ENCODE peak calls at places on chromosomes 7 and 10, in ten cellular contexts. G is GM12865, M is epithelial cell of esophagus, O is esophagus squamous epithelium, W is foreskin fibroblast, X is transverse colon, E is RWPE1, F is choroid plexus epithelial cell, H is heart right ventricle, L is right atrium auricular region. Y is an unnamed sample.

GRCh38 chr7:111138196-111138569 is 47.3 kb downstream of the LRRN3 start:
- DNase-seq in L (no peak), W (peak; percentile 69), E (no peak), M (peak; percentile 39), X (peak; percentile 37), G (peak; percentile 84), O (no peak), F (peak; percentile 48), H (peak; percentile 47), Y (peak; percentile 55)

GRCh38 chr10:1368772-1369171 is 312.6 kb downstream of the WDR37 start:
- DNase-seq in F (peak; percentile 8), M (no peak), E (no peak), X (peak; percentile 31), H (no peak), W (no peak), O (no peak), G (peak; percentile 8), L (peak; percentile 55), Y (no peak)

GRCh38 chr7:120609136-120609753 is 248.7 kb downstream of the TSPAN12 start:
- DNase-seq in H (no peak), X (no peak), E (no peak), M (no peak), O (no peak), W (no peak), L (no peak), G (no peak), F (no peak), Y (no peak)

GRCh38 chr10:133475821-133476640 is 22.3 kb downstream of the SCART1 start:
- DNase-seq in F (no peak), O (no peak), L (no peak), E (no peak), H (no peak), W (no peak), X (no peak), G (no peak), M (no peak), Y (peak; percentile 18)

GRCh38 chr7:91630581-91631370 is 249.7 kb downstream of the MTERF1 start:
- DNase-seq in X (no peak), G (no peak), L (no peak), O (no peak), E (no peak), W (no peak), H (no peak), F (no peak), M (no peak), Y (no peak)

GRCh38 chr10:13048762-13049161 is 47.2 kb upstream of the CCDC3 start:
- DNase-seq in O (no peak), E (no peak), F (no peak), H (no peak), G (no peak), W (no peak), L (no peak), X (no peak), M (no peak), Y (no peak)

GRCh38 chr10:73886085-73886529 is 11.8 kb upstream of the CAMK2G start:
- DNase-seq in M (peak; percentile 87), F (peak; percentile 89), E (peak; percentile 85), X (peak; percentile 72), W (peak; percentile 77), L (peak; percentile 87), H (peak; percentile 88), O (no peak), G (peak; percentile 78), Y (peak; percentile 68)

GRCh38 chr7:154832557-154833138 is 170.3 kb downstream of the PAXIP1 start:
- DNase-seq in E (no peak), H (no peak), O (no peak), M (no peak), X (peak; percentile 46), W (no peak), G (peak; percentile 41), L (no peak), F (no peak), Y (no peak)

GRCh38 chr10:104333037-104333727 is 5.1 kb downstream of the ITPRIP start:
- DNase-seq in O (no peak), F (peak; percentile 60), H (no peak), W (no peak), L (peak; percentile 58), M (no peak), E (no peak), X (no peak), G (no peak), Y (no peak)

GRCh38 chr7:155917836-155918385 is 105.6 kb upstream of the SHH start:
- DNase-seq in G (no peak), L (no peak), E (no peak), W (no peak), M (no peak), H (no peak), O (no peak), F (peak; percentile 25), X (no peak), Y (no peak)

GRCh38 chr10:91975438-91975837 is 51.9 kb downstream of the BTAF1 start:
- DNase-seq in L (no peak), M (peak; percentile 19), X (no peak), H (no peak), O (no peak), G (no peak), E (no peak), F (no peak), W (no peak), Y (peak; percentile 6)

GRCh38 chr7:157522954-157523353 is 186.2 kb downstream of the DNAJB6 start:
- DNase-seq in L (peak; percentile 28), M (no peak), F (no peak), O (no peak), H (no peak), W (no peak), G (no peak), X (no peak), E (no peak), Y (no peak)

GRCh38 chr7:8144856-8145255 is 117.1 kb downstream of the ICA1 start:
- DNase-seq in G (no peak), H (no peak), F (no peak), X (no peak), O (no peak), E (no peak), M (no peak), L (no peak), W (no peak), Y (no peak)

GRCh38 chr7:127114739-127115265 is 137.9 kb downstream of the GRM8 start:
- DNase-seq in F (no peak), M (peak; percentile 2), G (no peak), X (no peak), L (no peak), H (no peak), W (no peak), O (no peak), E (no peak), Y (peak; percentile 1)

GRCh38 chr7:150941351-150941982 is 36.7 kb downstream of the KCNH2 start:
- DNase-seq in O (no peak), W (no peak), M (peak; percentile 25), E (no peak), H (no peak), X (no peak), F (no peak), L (no peak), G (no peak), Y (no peak)

GRCh38 chr7:100793806-100794660 is 33.3 kb downstream of the EPHB4 start:
- DNase-seq in W (no peak), H (no peak), E (no peak), L (no peak), M (peak; percentile 34), F (peak; percentile 43), G (no peak), X (no peak), O (no peak), Y (no peak)

GRCh38 chr7:31466036-31466435 is 47.9 kb upstream of the ITPRID1 start:
- DNase-seq in W (no peak), F (no peak), O (no peak), H (no peak), M (no peak), L (no peak), G (no peak), E (no peak), X (no peak), Y (no peak)

GRCh38 chr7:135414850-135415439 is 95.0 kb downstream of the CNOT4 start:
- DNase-seq in L (no peak), M (peak; percentile 67), X (no peak), O (no peak), H (peak; percentile 10), W (peak; percentile 23), G (peak; percentile 69), F (peak; percentile 82), E (peak; percentile 3), Y (peak; percentile 24)

GRCh38 chr7:38367301-38367700 is 93.9 kb upstream of the TARP start:
- DNase-seq in O (no peak), E (no peak), G (peak; percentile 72), M (no peak), F (no peak), H (no peak), W (no peak), X (no peak), L (no peak), Y (no peak)

GRCh38 chr10:59675812-59676211 is 33.8 kb downstream of the SLC16A9 start:
- DNase-seq in L (no peak), H (no peak), W (no peak), O (no peak), F (no peak), M (no peak), X (no peak), G (no peak), E (no peak), Y (no peak)
- TF ChIP-seq CTCF in L (no peak), H (no peak), W (no peak), O (no peak), F (peak; percentile 24), M (no peak), X (no peak), G (no peak), E (no peak), Y (peak; percentile 6)

GRCh38 chr10:123021517-123021916 is 12.7 kb downstream of the ACADSB start:
- DNase-seq in O (no peak), F (peak; percentile 53), M (peak; percentile 47), W (no peak), L (no peak), G (peak; percentile 14), E (no peak), H (no peak), X (no peak), Y (no peak)
- TF ChIP-seq CTCF in O (peak; percentile 11), F (peak; percentile 70), M (peak; percentile 62), W (peak; percentile 22), L (no peak), G (peak; percentile 18), E (no peak), H (no peak), X (no peak), Y (peak; percentile 57)

GRCh38 chr7:143321734-143322133 is 5.8 kb downstream of the CLCN1 start:
- DNase-seq in X (peak; percentile 61), M (peak; percentile 33), E (no peak), G (no peak), F (no peak), O (no peak), L (peak; percentile 58), H (no peak), W (no peak), Y (no peak)
- TF ChIP-seq CTCF in X (peak; percentile 40), M (peak; percentile 30), E (no peak), G (no peak), F (peak; percentile 29), O (no peak), L (no peak), H (no peak), W (no peak), Y (no peak)

DNA sequence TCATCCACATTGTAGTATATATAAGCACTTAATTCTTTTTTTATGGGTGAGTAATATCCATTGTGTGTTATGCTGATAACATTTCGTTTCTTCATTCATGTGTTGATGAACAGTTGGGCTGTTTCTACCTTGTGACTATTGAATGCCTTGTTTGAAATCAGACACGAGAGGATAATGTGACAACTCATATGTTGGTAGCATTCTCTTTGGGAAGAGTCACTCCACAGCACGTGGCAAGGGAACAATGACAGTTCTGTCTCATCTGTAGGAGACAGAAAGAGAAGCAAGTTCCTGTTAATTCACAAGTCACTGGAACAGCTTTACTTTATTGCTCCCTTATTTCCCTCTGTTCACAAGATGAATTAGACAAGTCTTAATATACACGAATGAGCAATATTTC is 125.2 kb downstream of the SEC23IP start:
- DNase-seq in M (no peak), O (no peak), G (no peak), X (no peak), F (no peak), W (no peak), E (no peak), H (no peak), L (no peak), Y (peak; percentile 39)
- TF ChIP-seq CTCF in M (no peak), O (no peak), G (no peak), X (no peak), F (no peak), W (no peak), E (no peak), H (no peak), L (no peak), Y (no peak)

Y was measured in mammary epithelial cell.